ENCODE peak calls at places on chromosome 7, in seven cellular contexts. F, J, L, S, K, V and D are unnamed samples.
A peak's percentile ranks its signal among the peaks of the same experiment; 100 is the strongest.

GRCh38 chr7:136071106-136071505 is 93.9 kb upstream of the MTPN start:
- DNase-seq in K (no peak), V (no peak), L (no peak), J (no peak), F (no peak), S (no peak), D (no peak)

GRCh38 chr7:2478387-2478760 is 2.2 kb upstream of the GRIFIN start:
- DNase-seq in S (no peak), V (peak; percentile 66), K (no peak), J (no peak), L (no peak), F (no peak), D (no peak)

GRCh38 chr7:72441791-72442190 is 29.7 kb upstream of the CALN1 start:
- DNase-seq in F (no peak), S (no peak), K (no peak), L (no peak), J (no peak), V (no peak), D (no peak)

GRCh38 chr7:64541438-64542359 is 21.2 kb downstream of the ZNF680 start:
- DNase-seq in L (peak; percentile 59), J (no peak), S (no peak), F (peak; percentile 55), V (peak; percentile 35), K (peak; percentile 16), D (no peak)

GRCh38 chr7:71733108-71733870 is 601.3 kb downstream of the GALNT17 start:
- DNase-seq in J (no peak), F (peak; percentile 3), S (no peak), K (no peak), V (peak; percentile 48), L (peak; percentile 62), D (no peak)

GRCh38 chr7:44709945-44710596 is 38.6 kb upstream of the ZMIZ2 start:
- DNase-seq in J (no peak), V (no peak), F (no peak), L (no peak), S (no peak), K (no peak), D (no peak)

GRCh38 chr7:1667566-1668485 is 2.3 kb upstream of the ELFN1 start:
- DNase-seq in J (no peak), L (no peak), S (no peak), V (no peak), K (no peak), F (no peak), D (no peak)

GRCh38 chr7:100485514-100485913 is 1.8 kb downstream of the NYAP1 start:
- DNase-seq in K (no peak), J (no peak), F (no peak), L (no peak), V (no peak), S (no peak), D (no peak)

GRCh38 chr7:132141109-132141508 is 435.2 kb downstream of the PLXNA4 start:
- DNase-seq in J (no peak), S (no peak), L (peak; percentile 18), V (peak; percentile 68), F (no peak), K (no peak), D (no peak)

GRCh38 chr7:5633161-5634106 is 148.0 kb downstream of the RNF216 start:
- DNase-seq in K (no peak), V (no peak), S (no peak), L (no peak), F (no peak), J (no peak), D (no peak)

GRCh38 chr7:123712619-123713018 is 36.2 kb downstream of the WASL start:
- DNase-seq in K (peak; percentile 40), F (no peak), J (peak; percentile 28), L (peak; percentile 70), V (peak; percentile 66), S (no peak), D (no peak)

GRCh38 chr7:10672186-10672585 is 301.5 kb upstream of the PHF14 start:
- DNase-seq in S (no peak), F (no peak), K (no peak), J (no peak), V (no peak), L (no peak), D (no peak)

GRCh38 chr7:121002-121401 is 71.4 kb upstream of the FAM20C start:
- DNase-seq in J (no peak), S (no peak), L (no peak), F (no peak), K (no peak), V (no peak), D (no peak)

GRCh38 chr7:158227258-158227657 is 360.4 kb downstream of the PTPRN2 start:
- DNase-seq in K (no peak), L (no peak), V (no peak), F (no peak), S (no peak), J (no peak), D (no peak)

GRCh38 chr7:82506702-82507101 is 63.1 kb upstream of the CACNA2D1 start:
- DNase-seq in J (no peak), S (no peak), K (no peak), L (peak; percentile 46), F (no peak), V (no peak), D (no peak)

GRCh38 chr7:150668472-150668911 is 17.0 kb upstream of the GIMAP2 start:
- DNase-seq in J (no peak), K (no peak), F (no peak), S (peak; percentile 99), L (no peak), V (no peak), D (no peak)

GRCh38 chr7:47873767-47874166 is 74.5 kb downstream of the PKD1L1 start:
- DNase-seq in K (peak; percentile 2), L (no peak), S (no peak), J (peak; percentile 11), V (no peak), F (no peak), D (no peak)

GRCh38 chr7:106402898-106403297 is 118.1 kb upstream of the NAMPT start:
- DNase-seq in K (no peak), S (no peak), J (no peak), V (no peak), F (no peak), L (no peak), D (no peak)

GRCh38 chr7:42159150-42159549 is 77.9 kb downstream of the GLI3 start:
- DNase-seq in F (no peak), J (no peak), S (no peak), L (no peak), K (no peak), V (no peak), D (no peak)

GRCh38 chr7:65251851-65252620 is 121.6 kb upstream of the ZNF92 start:
- DNase-seq in L (peak; percentile 29), J (no peak), F (peak; percentile 71), S (peak; percentile 27), K (no peak), V (peak; percentile 22), D (no peak)

GRCh38 chr7:67738-68395 is 124.5 kb upstream of the FAM20C start:
- DNase-seq in L (no peak), J (no peak), S (no peak), V (peak; percentile 5), K (no peak), F (no peak), D (no peak)

GRCh38 chr7:56053379-56053778 is 1.8 kb downstream of the CCT6A start:
- DNase-seq in J (no peak), F (no peak), L (no peak), V (no peak), K (no peak), S (no peak), D (no peak)

GRCh38 chr7:56048245-56048644 is 3.0 kb downstream of the PSPH start:
- DNase-seq in K (no peak), V (no peak), L (no peak), J (no peak), F (no peak), S (no peak), D (no peak)

GRCh38 chr7:56051339-56052191 is at the start of the genes CCT6A and PSPH:
- DNase-seq in V (peak; percentile 97), K (peak; percentile 86), S (peak; percentile 87), F (peak; percentile 95), J (peak; percentile 91), L (peak; percentile 99), D (no peak)

GRCh38 chr7:56051053-56051338 is 248 bp downstream of the PSPH start:
- DNase-seq in L (no peak), J (no peak), S (no peak), V (no peak), F (no peak), K (no peak), D (no peak)

GRCh38 chr7:56053993-56054392 is 2.4 kb downstream of the CCT6A start:
- DNase-seq in J (no peak), S (no peak), L (no peak), K (no peak), V (no peak), F (no peak), D (no peak)
- H3K4me3 ChIP-seq in J (no peak overlapping the region), S (peak overlapping the region; percentile 64), L (no peak overlapping the region), K (no peak overlapping the region), V (no peak overlapping the region), F (no peak overlapping the region), D (no peak overlapping the region)

DNA sequence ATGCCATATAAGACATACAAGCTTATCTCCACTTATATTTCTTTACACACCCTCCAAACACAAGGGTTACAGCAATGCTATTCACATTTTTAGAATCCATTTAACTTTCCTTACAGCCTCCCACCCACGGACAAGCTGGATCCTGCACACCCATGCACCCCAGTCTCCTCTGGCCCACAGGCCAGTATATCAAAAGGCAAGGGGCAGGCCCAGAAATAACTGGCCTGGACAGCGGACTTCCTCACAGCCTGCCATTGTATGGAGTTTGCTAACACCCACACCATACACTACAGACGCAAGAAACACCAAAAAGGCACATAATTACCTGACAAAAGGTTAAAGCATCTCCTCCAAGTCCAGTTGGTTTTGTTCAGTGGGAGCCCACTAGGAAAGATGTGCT is 12.0 kb downstream of the HOXA4 start:
- DNase-seq in F (no peak), K (no peak), S (no peak), V (no peak), L (no peak), J (no peak), D (no peak)
- H3K4me3 ChIP-seq in F (no peak overlapping the region), K (no peak overlapping the region), S (no peak overlapping the region), V (peak overlapping the region; percentile 72), L (no peak overlapping the region), J (no peak overlapping the region), D (peak overlapping the region; percentile 74)

DNA sequence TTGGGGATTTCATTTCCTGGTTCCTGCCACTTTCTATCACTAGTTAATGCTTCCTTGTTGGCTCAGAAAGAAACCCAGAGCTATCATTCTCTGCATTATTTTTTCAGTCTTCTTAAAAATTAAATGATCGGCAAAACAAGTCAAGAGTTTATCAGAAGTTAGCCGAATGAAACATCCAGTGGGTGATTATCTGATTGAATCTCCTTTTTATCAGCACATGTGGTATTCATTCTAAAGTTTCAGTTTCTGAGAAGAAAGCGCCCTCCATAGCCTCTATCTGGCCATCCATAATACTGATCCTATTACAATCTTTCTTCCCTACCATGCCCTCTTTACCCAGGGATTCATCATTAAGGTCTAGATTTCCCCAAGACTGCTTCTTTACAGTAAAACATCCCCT is 71.8 kb downstream of the OSBPL3 start:
- DNase-seq in K (no peak), F (no peak), J (no peak), L (no peak), S (no peak), V (no peak), D (no peak)
- H3K4me3 ChIP-seq in K (no peak overlapping the region), F (peak overlapping the region; percentile 45), J (no peak overlapping the region), L (no peak overlapping the region), S (peak overlapping the region; percentile 4), V (no peak overlapping the region), D (no peak overlapping the region)

GRCh38 chr7:107693396-107693795 is 32.8 kb downstream of the SLC26A4 start:
- DNase-seq in S (no peak), F (no peak), L (peak; percentile 42), V (no peak), K (no peak), J (no peak), D (no peak)
- H3K4me3 ChIP-seq in S (no peak overlapping the region), F (no peak overlapping the region), L (no peak overlapping the region), V (no peak overlapping the region), K (no peak overlapping the region), J (no peak overlapping the region), D (no peak overlapping the region)